ENCODE peak calls at places on chromosomes 12 and 14, in eight cellular contexts. J is stimulated activated CD8-positive, alpha-beta memory T cell treated with anti-CD3 and anti-CD28 coated beads, Interleukin-4, amount 100 ng/mL, for 1 hour; W is myocyte; R is esophagus squamous epithelium; B is NCI-H2107; F is kidney tubule cell; V is RKO; X is activated CD4-positive, alpha-beta T cell treated with anti-CD3 and anti-CD28 coated beads, Interleukin-2, amount 50 U/mL, for 48 hours. Q is an unnamed sample.

GRCh38 chr14:103329421-103330347 is 4.4 kb upstream of the EIF5 start:
- DNase-seq in J (no peak), W (no peak), R (no peak), B (peak), F (peak), V (peak), X (no peak), Q (no peak)

GRCh38 chr12:9364224-9365176 is 156.3 kb upstream of the PZP start:
- DNase-seq in J (no peak), W (peak), R (no peak), B (no peak), F (peak), V (peak), X (peak), Q (no peak)

GRCh38 chr12:58601529-58601928 is 318.8 kb downstream of the LRIG3 start:
- DNase-seq in J (no peak), W (no peak), R (no peak), B (no peak), F (no peak), V (no peak), X (no peak), Q (no peak)

GRCh38 chr12:42322567-42322966 is 3.3 kb downstream of the ZCRB1 start:
- DNase-seq in J (no peak), W (no peak), R (no peak), B (no peak), F (no peak), V (no peak), X (no peak), Q (no peak)

GRCh38 chr14:75208843-75209242 is 32.4 kb upstream of the TMED10 start:
- DNase-seq in J (no peak), W (no peak), R (no peak), B (no peak), F (no peak), V (no peak), X (no peak), Q (no peak)

GRCh38 chr12:119178544-119179334 is at the start of gene HSPB8:
- DNase-seq in J (no peak), W (peak), R (no peak), B (no peak), F (peak), V (no peak), X (no peak), Q (no peak)

GRCh38 chr14:101947577-101947903 is 16.8 kb upstream of the DYNC1H1 start:
- DNase-seq in J (no peak), W (no peak), R (no peak), B (no peak), F (no peak), V (no peak), X (no peak), Q (no peak)

GRCh38 chr12:24960222-24960855 is 11.4 kb upstream of the BCAT1 start:
- DNase-seq in J (no peak), W (peak), R (no peak), B (no peak), F (peak), V (peak), X (peak), Q (no peak)

GRCh38 chr12:2262449-2262848 is 209.7 kb downstream of the CACNA1C start:
- DNase-seq in J (no peak), W (no peak), R (no peak), B (no peak), F (no peak), V (no peak), X (no peak), Q (no peak)

GRCh38 chr12:4977104-4977503 is 66.6 kb upstream of the KCNA5 start:
- DNase-seq in J (no peak), W (no peak), R (no peak), B (no peak), F (no peak), V (no peak), X (no peak), Q (no peak)

GRCh38 chr12:116583284-116583683 is 24.1 kb downstream of the MAP1LC3B2 start:
- DNase-seq in J (no peak), W (no peak), R (no peak), B (no peak), F (no peak), V (no peak), X (no peak), Q (no peak)

GRCh38 chr14:70289138-70289537 is 70.3 kb downstream of the COX16 start:
- DNase-seq in J (no peak), W (no peak), R (no peak), B (no peak), F (no peak), V (no peak), X (peak), Q (no peak)

GRCh38 chr12:124631681-124632080 is 64.3 kb upstream of the NCOR2 start:
- DNase-seq in J (no peak), W (no peak), R (no peak), B (no peak), F (no peak), V (no peak), X (no peak), Q (no peak)

GRCh38 chr12:122437656-122438121 is 15.2 kb upstream of the CLIP1 start:
- DNase-seq in J (no peak), W (peak), R (no peak), B (no peak), F (no peak), V (peak), X (no peak), Q (no peak)

GRCh38 chr14:90568405-90568804 is 171.6 kb downstream of the CALM1 start:
- DNase-seq in J (no peak), W (no peak), R (no peak), B (no peak), F (no peak), V (no peak), X (no peak), Q (no peak)

GRCh38 chr14:64879635-64880381 is at the start of gene SPTB:
- DNase-seq in J (peak), W (peak), R (no peak), B (peak), F (peak), V (peak), X (peak), Q (peak)

GRCh38 chr12:5466521-5466960 is 34.6 kb downstream of the NTF3 start:
- DNase-seq in J (no peak), W (no peak), R (no peak), B (no peak), F (no peak), V (no peak), X (no peak), Q (no peak)

GRCh38 chr12:62196146-62196545 is 64.1 kb upstream of the USP15 start:
- DNase-seq in J (no peak), W (no peak), R (no peak), B (no peak), F (no peak), V (no peak), X (no peak), Q (no peak)

GRCh38 chr12:90098132-90098779 is 389.6 kb upstream of the ATP2B1 start:
- DNase-seq in J (no peak), W (peak), R (no peak), B (no peak), F (no peak), V (no peak), X (no peak), Q (no peak)

Q was measured in NCI-H1092.